ENCODE peak calls at places on chromosomes 5 and 9, in eight cellular contexts. W is GM23248; D is CD8-positive, alpha-beta memory T cell; I is Karpas-422; C is tibial nerve; N is ovary; F is iPS DF 6.9; T is small intestine. P is an unnamed sample.

GRCh38 chr5:149667084-149667826 is 62.9 kb upstream of the PPARGC1B start:
- DNase-seq in W (peak; percentile 27), D (no peak), I (peak; percentile 82), C (no peak), N (no peak), F (peak; percentile 48), T (peak; percentile 84), P (no peak)

GRCh38 chr5:6713274-6714181 is at the start of gene TENT4A:
- DNase-seq in W (peak; percentile 64), D (peak; percentile 26), I (peak; percentile 54), C (no peak), N (peak; percentile 74), F (no peak), T (peak; percentile 31), P (no peak)

GRCh38 chr5:67196537-67197059 is at the start of gene CD180:
- DNase-seq in W (no peak), D (no peak), I (peak; percentile 91), C (no peak), N (no peak), F (no peak), T (no peak), P (no peak)

GRCh38 chr9:137422668-137423000 is 328 bp downstream of the EXD3 start:
- DNase-seq in W (peak; percentile 71), D (no peak), I (peak; percentile 55), C (no peak), N (no peak), F (no peak), T (peak; percentile 49), P (no peak)

GRCh38 chr5:141617128-141617527 is 1.7 kb downstream of the DIAPH1 start:
- DNase-seq in W (peak; percentile 58), D (no peak), I (peak; percentile 44), C (no peak), N (no peak), F (no peak), T (no peak), P (no peak)

GRCh38 chr9:34158362-34158869 is 20.4 kb upstream of the UBAP1 start:
- DNase-seq in W (peak; percentile 59), D (no peak), I (no peak), C (no peak), N (no peak), F (no peak), T (peak; percentile 33), P (no peak)

GRCh38 chr9:107890921-107891465 is 401.4 kb upstream of the KLF4 start:
- DNase-seq in W (peak; percentile 57), D (no peak), I (no peak), C (no peak), N (no peak), F (no peak), T (no peak), P (no peak)

GRCh38 chr9:107323836-107324235 is 40.8 kb downstream of the RAD23B start:
- DNase-seq in W (no peak), D (no peak), I (no peak), C (no peak), N (no peak), F (no peak), T (no peak), P (no peak)

GRCh38 chr5:73119492-73120157 is 750 bp upstream of the TMEM171 start:
- DNase-seq in W (no peak), D (no peak), I (no peak), C (no peak), N (no peak), F (no peak), T (peak; percentile 95), P (no peak)

GRCh38 chr9:36721846-36722588 is 149.3 kb downstream of the MELK start:
- DNase-seq in W (peak; percentile 8), D (no peak), I (no peak), C (no peak), N (no peak), F (no peak), T (peak; percentile 25), P (peak; percentile 25)

GRCh38 chr9:94159069-94159915 is 75.0 kb downstream of the PTPDC1 start:
- DNase-seq in W (peak; percentile 30), D (no peak), I (no peak), C (no peak), N (no peak), F (no peak), T (no peak), P (no peak)

GRCh38 chr5:58444805-58445204 is 15.1 kb downstream of the PLK2 start:
- DNase-seq in W (no peak), D (no peak), I (no peak), C (no peak), N (no peak), F (no peak), T (no peak), P (no peak)

GRCh38 chr9:109463924-109464625 is 34.0 kb downstream of the PTPN3 start:
- DNase-seq in W (peak; percentile 35), D (no peak), I (no peak), C (no peak), N (no peak), F (no peak), T (no peak), P (no peak)

GRCh38 chr5:71600783-71601182 is 13.6 kb downstream of the MCCC2 start:
- DNase-seq in W (no peak), D (no peak), I (no peak), C (no peak), N (no peak), F (no peak), T (no peak), P (no peak)

GRCh38 chr5:71596169-71596568 is 9.0 kb downstream of the MCCC2 start:
- DNase-seq in W (no peak), D (no peak), I (no peak), C (no peak), N (no peak), F (no peak), T (no peak), P (no peak)

GRCh38 chr5:71601222-71602026 is 14.3 kb downstream of the MCCC2 start:
- DNase-seq in W (peak; percentile 95), D (peak; percentile 48), I (peak; percentile 84), C (no peak), N (no peak), F (peak; percentile 16), T (peak; percentile 73), P (peak; percentile 74)

GRCh38 chr5:71591100-71591499 is 4.0 kb downstream of the MCCC2 start:
- DNase-seq in W (no peak), D (no peak), I (no peak), C (no peak), N (no peak), F (no peak), T (no peak), P (no peak)

GRCh38 chr5:71597001-71597400 is 9.9 kb downstream of the MCCC2 start:
- DNase-seq in W (no peak), D (no peak), I (no peak), C (no peak), N (no peak), F (no peak), T (no peak), P (no peak)
- H3K36me3 ChIP-seq in W (peaks cover 7% of the 10 kb centered on the region), D (peaks cover 24% of the 10 kb centered on the region), I (peaks cover 42% of the 10 kb centered on the region), C (no peaks in the 10 kb centered on the region), N (no peaks in the 10 kb centered on the region), F (peaks cover 8% of the 10 kb centered on the region), T (peaks cover 5% of the 10 kb centered on the region), P (peaks cover 59% of the 10 kb centered on the region)

GRCh38 chr5:83555263-83555662 is 83.7 kb downstream of the VCAN start:
- DNase-seq in W (no peak), D (no peak), I (no peak), C (no peak), N (no peak), F (no peak), T (no peak), P (no peak)

GRCh38 chr5:83553000-83553486 is 81.5 kb downstream of the VCAN start:
- DNase-seq in W (peak; percentile 89), D (no peak), I (no peak), C (no peak), N (no peak), F (no peak), T (no peak), P (peak; percentile 71)

GRCh38 chr5:83556190-83556589 is 84.6 kb downstream of the VCAN start:
- DNase-seq in W (no peak), D (no peak), I (no peak), C (no peak), N (no peak), F (no peak), T (no peak), P (no peak)

GRCh38 chr5:83554133-83554532 is 82.6 kb downstream of the VCAN start:
- DNase-seq in W (no peak), D (no peak), I (no peak), C (no peak), N (no peak), F (no peak), T (no peak), P (no peak)

DNA sequence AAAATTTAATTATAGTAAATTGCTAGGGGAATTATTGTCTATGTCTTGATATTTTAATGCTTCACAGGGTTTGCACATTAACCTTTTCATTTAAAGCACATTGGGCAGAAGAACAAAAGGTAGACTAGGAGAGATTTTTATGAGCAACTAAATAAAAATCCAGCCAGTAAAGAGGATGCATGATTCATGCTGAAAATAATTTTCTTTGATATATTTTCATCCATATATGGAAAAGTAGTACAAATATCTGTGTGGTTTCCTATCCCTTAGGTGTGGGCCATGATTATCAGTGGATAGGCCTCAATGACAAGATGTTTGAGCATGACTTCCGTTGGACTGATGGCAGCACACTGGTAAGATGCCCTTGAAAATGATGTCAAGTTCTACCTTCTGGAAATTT is 83.1 kb downstream of the VCAN start:
- DNase-seq in W (peak; percentile 27), D (no peak), I (no peak), C (no peak), N (no peak), F (no peak), T (no peak), P (no peak)
- H3K36me3 ChIP-seq in W (peaks cover 35% of the 10 kb centered on the region), D (no peaks in the 10 kb centered on the region), I (no peaks in the 10 kb centered on the region), C (no peaks in the 10 kb centered on the region), N (no peaks in the 10 kb centered on the region), F (peaks cover 10% of the 10 kb centered on the region), T (no peaks in the 10 kb centered on the region), P (no peaks in the 10 kb centered on the region)

DNA sequence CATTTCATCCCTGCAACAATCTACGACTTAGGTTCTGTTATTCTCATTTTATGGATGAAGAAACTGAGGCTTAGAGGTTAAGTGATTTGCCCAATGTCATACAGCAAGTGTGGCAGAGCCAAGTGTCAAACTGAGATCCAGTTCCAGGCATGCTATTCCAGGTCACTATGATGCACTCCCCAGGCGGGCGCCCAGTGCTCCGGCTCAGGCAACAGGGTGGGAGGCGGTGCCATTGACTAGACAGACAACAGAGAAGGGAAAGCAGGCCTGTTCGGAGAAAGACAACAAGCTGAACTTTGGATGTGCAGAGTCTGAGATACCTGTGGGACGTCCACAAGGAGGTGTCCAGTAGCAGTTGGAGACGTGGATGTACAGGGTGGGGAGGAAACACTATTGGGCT is 10.8 kb upstream of the DDX41 start:
- DNase-seq in W (no peak), D (no peak), I (no peak), C (no peak), N (no peak), F (no peak), T (no peak), P (no peak)
- H3K36me3 ChIP-seq in W (peaks cover 13% of the 10 kb centered on the region), D (peaks cover 26% of the 10 kb centered on the region), I (peaks cover 8% of the 10 kb centered on the region), C (peaks cover 51% of the 10 kb centered on the region), N (no peaks in the 10 kb centered on the region), F (peaks cover 51% of the 10 kb centered on the region), T (peaks cover 6% of the 10 kb centered on the region), P (peaks cover 66% of the 10 kb centered on the region)

DNA sequence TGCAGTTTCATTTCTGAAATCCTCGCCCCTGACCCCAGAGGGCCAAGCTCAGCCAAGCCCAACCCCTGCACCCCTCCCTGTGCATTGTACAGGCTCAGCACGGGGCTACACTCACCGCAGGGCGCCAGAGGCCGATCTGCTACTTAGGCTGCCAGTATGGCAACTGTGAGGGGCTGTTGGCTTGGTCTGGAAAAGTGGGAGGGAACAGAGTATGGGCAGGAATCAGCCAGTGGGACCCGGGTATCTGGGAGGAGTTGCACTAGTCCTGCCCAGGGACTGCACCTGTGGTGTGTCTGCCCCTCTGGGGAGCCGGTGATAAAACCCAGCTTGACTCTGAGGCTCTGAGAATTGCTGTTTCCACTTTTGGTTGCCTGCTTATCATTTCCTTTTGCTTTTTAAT is 167.4 kb upstream of the KIF2A start:
- DNase-seq in W (no peak), D (no peak), I (no peak), C (no peak), N (no peak), F (peak; percentile 33), T (no peak), P (no peak)
- H3K36me3 ChIP-seq in W (no peaks in the 10 kb centered on the region), D (no peaks in the 10 kb centered on the region), I (no peaks in the 10 kb centered on the region), C (no peaks in the 10 kb centered on the region), N (no peaks in the 10 kb centered on the region), F (no peaks in the 10 kb centered on the region), T (no peaks in the 10 kb centered on the region), P (no peaks in the 10 kb centered on the region)

P was measured in tibial artery.